ENCODE peak calls at places on chromosomes 6 and 20, in four cellular contexts. One of them, this sample, is unnamed.

GRCh38 chr20:62122659-62123449 is 579 bp downstream of the LSM14B start:
- DNase-seq in cardiac fibroblast: peak
- DNase-seq in tibial artery: peak
- DNase-seq in HL-60: no peak
- DNase-seq in this sample: peak

GRCh38 chr6:51854876-51855275 is 232.5 kb downstream of the PKHD1 start:
- DNase-seq in cardiac fibroblast: no peak
- DNase-seq in tibial artery: no peak
- DNase-seq in HL-60: no peak
- DNase-seq in this sample: no peak

GRCh38 chr6:60671369-60671768 is 1614.7 kb downstream of the KHDRBS2 start:
- DNase-seq in cardiac fibroblast: no peak
- DNase-seq in tibial artery: no peak
- DNase-seq in HL-60: no peak
- DNase-seq in this sample: no peak

GRCh38 chr6:105482227-105482839 is 79.5 kb upstream of the PREP start:
- DNase-seq in cardiac fibroblast: peak
- DNase-seq in tibial artery: no peak
- DNase-seq in HL-60: no peak
- DNase-seq in this sample: peak

GRCh38 chr20:38779247-38780097 is 26.0 kb upstream of the PPP1R16B start:
- DNase-seq in cardiac fibroblast: no peak
- DNase-seq in tibial artery: no peak
- DNase-seq in HL-60: no peak
- DNase-seq in this sample: no peak

GRCh38 chr6:136604928-136605485 is 54.8 kb upstream of the MAP7 start:
- DNase-seq in cardiac fibroblast: no peak
- DNase-seq in tibial artery: no peak
- DNase-seq in HL-60: no peak
- DNase-seq in this sample: peak

GRCh38 chr6:100344761-100345160 is 120.0 kb downstream of the SIM1 start:
- DNase-seq in cardiac fibroblast: no peak
- DNase-seq in tibial artery: no peak
- DNase-seq in HL-60: no peak
- DNase-seq in this sample: peak

GRCh38 chr6:39867592-39867991 is 66.7 kb downstream of the MOCS1 start:
- DNase-seq in cardiac fibroblast: no peak
- DNase-seq in tibial artery: peak
- DNase-seq in HL-60: no peak
- DNase-seq in this sample: no peak

GRCh38 chr6:167299641-167300308 is 8.7 kb downstream of the UNC93A start:
- DNase-seq in cardiac fibroblast: no peak
- DNase-seq in tibial artery: no peak
- DNase-seq in HL-60: no peak
- DNase-seq in this sample: no peak

GRCh38 chr6:160203522-160203921 is 55.1 kb downstream of the SLC22A2 start:
- DNase-seq in cardiac fibroblast: no peak
- DNase-seq in tibial artery: no peak
- DNase-seq in HL-60: no peak
- DNase-seq in this sample: no peak

GRCh38 chr20:44653536-44653935 is 2.0 kb upstream of the ADA start:
- DNase-seq in cardiac fibroblast: no peak
- DNase-seq in tibial artery: no peak
- DNase-seq in HL-60: no peak
- DNase-seq in this sample: no peak

GRCh38 chr6:3451498-3451897 is 5.4 kb downstream of the SLC22A23 start:
- DNase-seq in cardiac fibroblast: no peak
- DNase-seq in tibial artery: no peak
- DNase-seq in HL-60: no peak
- DNase-seq in this sample: no peak

GRCh38 chr20:1861347-1861987 is 33.7 kb upstream of the SIRPA start:
- DNase-seq in cardiac fibroblast: no peak
- DNase-seq in tibial artery: no peak
- DNase-seq in HL-60: no peak
- DNase-seq in this sample: peak

GRCh38 chr20:2955257-2955950 is 82.1 kb downstream of the PTPRA start:
- DNase-seq in cardiac fibroblast: no peak
- DNase-seq in tibial artery: no peak
- DNase-seq in HL-60: peak
- DNase-seq in this sample: no peak

GRCh38 chr6:169112483-169113320 is 140.9 kb downstream of the THBS2 start:
- DNase-seq in cardiac fibroblast: peak
- DNase-seq in tibial artery: no peak
- DNase-seq in HL-60: peak
- DNase-seq in this sample: no peak

GRCh38 chr20:13995841-13996240 is 525 bp downstream of the MACROD2 start:
- DNase-seq in cardiac fibroblast: no peak
- DNase-seq in tibial artery: peak
- DNase-seq in HL-60: peak
- DNase-seq in this sample: peak

GRCh38 chr20:25218492-25218891 is 23.0 kb downstream of the ENTPD6 start:
- DNase-seq in cardiac fibroblast: no peak
- DNase-seq in tibial artery: peak
- DNase-seq in HL-60: no peak
- DNase-seq in this sample: no peak

GRCh38 chr20:37480915-37481314 is 40.1 kb upstream of the NNAT start:
- DNase-seq in cardiac fibroblast: peak
- DNase-seq in tibial artery: peak
- DNase-seq in HL-60: no peak
- DNase-seq in this sample: no peak

GRCh38 chr20:5171790-5172164 is 45.0 kb downstream of the CDS2 start:
- DNase-seq in cardiac fibroblast: no peak
- DNase-seq in tibial artery: no peak
- DNase-seq in HL-60: no peak
- DNase-seq in this sample: no peak

GRCh38 chr6:170024940-170025339 is 265.9 kb downstream of the DLL1 start:
- DNase-seq in cardiac fibroblast: peak
- DNase-seq in tibial artery: peak
- DNase-seq in HL-60: no peak
- DNase-seq in this sample: peak

GRCh38 chr6:134674562-134674961 is 275.3 kb downstream of the ALDH8A1 start:
- DNase-seq in cardiac fibroblast: no peak
- DNase-seq in tibial artery: no peak
- DNase-seq in HL-60: no peak
- DNase-seq in this sample: no peak

GRCh38 chr6:38153076-38153475 is 333.5 kb downstream of the ZFAND3 start:
- DNase-seq in cardiac fibroblast: no peak
- DNase-seq in tibial artery: no peak
- DNase-seq in HL-60: no peak
- DNase-seq in this sample: no peak

GRCh38 chr6:53302678-53303360 is 45.9 kb downstream of the ELOVL5 start:
- DNase-seq in cardiac fibroblast: peak
- DNase-seq in tibial artery: no peak
- DNase-seq in HL-60: no peak
- DNase-seq in this sample: peak

GRCh38 chr6:30112402-30113376 is at the start of gene TRIM31:
- DNase-seq in cardiac fibroblast: no peak
- DNase-seq in tibial artery: no peak
- DNase-seq in HL-60: no peak
- DNase-seq in this sample: no peak

GRCh38 chr6:29828471-29828797 is 809 bp downstream of the HLA-G start:
- DNase-seq in cardiac fibroblast: no peak
- DNase-seq in tibial artery: no peak
- DNase-seq in HL-60: no peak
- DNase-seq in this sample: no peak

GRCh38 chr6:21679761-21680265 is 86.3 kb downstream of the SOX4 start:
- DNase-seq in cardiac fibroblast: peak
- DNase-seq in tibial artery: no peak
- DNase-seq in HL-60: no peak
- DNase-seq in this sample: peak

GRCh38 chr6:101404767-101405166 is 11.3 kb downstream of the GRIK2 start:
- DNase-seq in cardiac fibroblast: no peak
- DNase-seq in tibial artery: no peak
- DNase-seq in HL-60: no peak
- DNase-seq in this sample: no peak

GRCh38 chr20:45345104-45345936 is 2.9 kb downstream of the SDC4 start:
- DNase-seq in cardiac fibroblast: no peak
- DNase-seq in tibial artery: peak
- DNase-seq in HL-60: no peak
- DNase-seq in this sample: no peak

GRCh38 chr20:59006864-59007757 is at the start of gene CTSZ:
- DNase-seq in cardiac fibroblast: peak
- DNase-seq in tibial artery: peak
- DNase-seq in HL-60: peak
- DNase-seq in this sample: no peak

GRCh38 chr6:17178754-17179153 is 76.9 kb downstream of the STMND1 start:
- DNase-seq in cardiac fibroblast: no peak
- DNase-seq in tibial artery: no peak
- DNase-seq in HL-60: no peak
- DNase-seq in this sample: no peak

GRCh38 chr6:33779305-33779704 is 9.6 kb downstream of the LEMD2 start:
- DNase-seq in cardiac fibroblast: no peak
- DNase-seq in tibial artery: no peak
- DNase-seq in HL-60: no peak
- DNase-seq in this sample: no peak

GRCh38 chr6:12395898-12396297 is 105.7 kb downstream of the EDN1 start:
- DNase-seq in cardiac fibroblast: peak
- DNase-seq in tibial artery: no peak
- DNase-seq in HL-60: no peak
- DNase-seq in this sample: no peak

GRCh38 chr20:60056345-60057122 is 98.3 kb downstream of the CDH26 start:
- DNase-seq in cardiac fibroblast: no peak
- DNase-seq in tibial artery: no peak
- DNase-seq in HL-60: peak
- DNase-seq in this sample: no peak
- H3K4me3 ChIP-seq in cardiac fibroblast: no peak
- H3K4me3 ChIP-seq in tibial artery: no peak
- H3K4me3 ChIP-seq in HL-60: peak
- H3K4me3 ChIP-seq in this sample: no peak

GRCh38 chr20:7025635-7026034 is 258.1 kb downstream of the BMP2 start:
- DNase-seq in cardiac fibroblast: no peak
- DNase-seq in tibial artery: no peak
- DNase-seq in HL-60: no peak
- DNase-seq in this sample: no peak

GRCh38 chr20:7029005-7029404 is 261.5 kb downstream of the BMP2 start:
- DNase-seq in cardiac fibroblast: no peak
- DNase-seq in tibial artery: no peak
- DNase-seq in HL-60: no peak
- DNase-seq in this sample: no peak

DNA sequence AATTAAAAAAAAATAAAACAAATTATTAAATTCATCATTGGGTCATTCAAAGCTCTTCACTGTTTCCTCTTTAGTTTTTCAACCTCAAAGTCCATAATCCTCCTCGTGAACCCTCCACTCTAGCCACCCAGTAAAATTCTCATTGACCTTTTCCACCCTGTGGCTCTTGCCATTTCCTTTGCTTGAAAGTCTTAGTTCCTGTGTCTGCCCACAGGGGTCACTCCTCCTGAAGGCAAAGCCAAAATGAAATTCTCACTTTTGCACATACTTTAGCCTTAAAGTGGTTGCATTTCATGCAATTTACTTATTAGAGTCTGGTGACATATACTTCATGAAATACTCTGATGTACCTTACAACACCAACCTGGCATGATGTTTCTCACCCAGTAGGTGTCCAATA is 263.7 kb downstream of the BMP2 start:
- DNase-seq in cardiac fibroblast: peak
- DNase-seq in tibial artery: no peak
- DNase-seq in HL-60: peak
- DNase-seq in this sample: peak
- TF ChIP-seq CTCF in cardiac fibroblast: peak
- TF ChIP-seq CTCF in tibial artery: no peak
- TF ChIP-seq CTCF in HL-60: peak
- TF ChIP-seq CTCF in this sample: peak

DNA sequence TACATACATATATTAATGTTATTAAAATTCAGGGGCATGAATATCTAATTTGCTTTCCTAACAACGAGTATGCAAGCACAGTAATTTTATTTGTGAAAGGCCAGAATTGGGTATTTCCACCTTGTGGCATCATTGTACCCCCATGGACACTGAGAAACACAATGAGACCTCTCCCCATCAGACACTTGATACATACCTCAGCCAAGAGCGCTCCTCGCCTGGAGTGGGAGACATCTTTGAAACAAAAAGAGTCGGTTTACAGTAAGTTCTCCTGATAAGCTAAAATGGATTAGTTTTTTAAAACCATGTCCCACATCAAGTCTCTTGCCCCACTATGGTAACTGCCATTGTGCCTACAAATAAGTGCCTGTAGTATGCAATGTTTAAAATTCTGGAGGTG is 2.1 kb downstream of the CNR1 start:
- DNase-seq in cardiac fibroblast: no peak
- DNase-seq in tibial artery: no peak
- DNase-seq in HL-60: no peak
- DNase-seq in this sample: no peak
- H3K4me3 ChIP-seq in cardiac fibroblast: no peak
- H3K4me3 ChIP-seq in tibial artery: peak
- H3K4me3 ChIP-seq in HL-60: no peak
- H3K4me3 ChIP-seq in this sample: no peak

GRCh38 chr6:117605169-117605826 is 3.0 kb upstream of the GOPC start:
- DNase-seq in cardiac fibroblast: peak
- DNase-seq in tibial artery: no peak
- DNase-seq in HL-60: peak
- DNase-seq in this sample: peak
- TF ChIP-seq CTCF in cardiac fibroblast: peak
- TF ChIP-seq CTCF in tibial artery: peak
- TF ChIP-seq CTCF in HL-60: peak
- TF ChIP-seq CTCF in this sample: peak

DNA sequence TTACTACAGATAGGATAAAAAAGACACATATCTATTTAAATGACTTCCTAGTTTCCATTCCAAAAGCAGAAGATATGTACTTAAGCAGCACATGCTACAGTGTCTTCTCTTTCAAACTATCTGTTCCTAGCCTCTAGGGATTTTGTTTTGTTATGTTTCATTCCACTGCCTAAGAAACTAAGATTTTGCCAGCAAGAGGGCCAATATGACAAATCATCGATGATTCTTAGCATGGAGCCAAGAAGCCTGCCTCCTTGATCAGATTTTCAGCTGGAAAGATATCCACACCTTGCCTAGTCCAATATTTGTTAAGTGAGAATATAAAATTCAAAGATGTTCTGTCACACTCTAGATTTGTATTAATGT is 7.0 kb downstream of the SNX5 start:
- DNase-seq in cardiac fibroblast: no peak
- DNase-seq in tibial artery: no peak
- DNase-seq in HL-60: no peak
- DNase-seq in this sample: peak
- H3K4me3 ChIP-seq in cardiac fibroblast: no peak
- H3K4me3 ChIP-seq in tibial artery: no peak
- H3K4me3 ChIP-seq in HL-60: no peak
- H3K4me3 ChIP-seq in this sample: no peak

GRCh38 chr6:35948725-35949124 is 27.8 kb upstream of the SRPK1 start:
- DNase-seq in cardiac fibroblast: peak
- DNase-seq in tibial artery: no peak
- DNase-seq in HL-60: peak
- DNase-seq in this sample: peak
- TF ChIP-seq CTCF in cardiac fibroblast: peak
- TF ChIP-seq CTCF in tibial artery: no peak
- TF ChIP-seq CTCF in HL-60: peak
- TF ChIP-seq CTCF in this sample: peak